ENCODE peak calls at places on chromosomes 3 and 15, in five cellular contexts. O is astrocyte, A is lower lobe of right lung, T is cardiac fibroblast, V is RWPE2. K is an unnamed sample.

GRCh38 chr15:70096975-70097336 is 761 bp downstream of the TLE3 start:
- DNase-seq in A (no peak), T (peak), V (no peak), O (no peak), K (no peak)

GRCh38 chr3:174331095-174331802 is 527.9 kb upstream of the NAALADL2 start:
- DNase-seq in A (no peak), T (no peak), V (no peak), O (no peak), K (no peak)

GRCh38 chr3:89690649-89691048 is 583.2 kb downstream of the EPHA3 start:
- DNase-seq in A (no peak), O (peak), T (peak), V (no peak), K (no peak)

GRCh38 chr3:114504941-114505632 is 211.3 kb downstream of the TIGIT start:
- DNase-seq in T (no peak), A (no peak), V (no peak), O (peak), K (no peak)

GRCh38 chr15:71761649-71762048 is 48.7 kb upstream of the NR2E3 start:
- DNase-seq in O (peak), A (no peak), V (peak), T (peak), K (no peak)

GRCh38 chr15:48355377-48355776 is 24.1 kb downstream of the DUT start:
- DNase-seq in A (no peak), O (peak), T (peak), V (no peak), K (no peak)

GRCh38 chr3:142999881-143000280 is 1.5 kb upstream of the U2SURP start:
- DNase-seq in V (no peak), T (peak), A (no peak), O (peak), K (no peak)

GRCh38 chr15:29182590-29182989 is 87.0 kb downstream of the NSMCE3 start:
- DNase-seq in A (no peak), O (no peak), T (no peak), V (no peak), K (no peak)

GRCh38 chr3:171192176-171192854 is 165.8 kb upstream of the SLC2A2 start:
- DNase-seq in A (no peak), T (peak), O (peak), V (peak), K (peak)

GRCh38 chr15:85858586-85859375 is 64.1 kb upstream of the KLHL25 start:
- DNase-seq in O (peak), V (no peak), T (peak), A (peak), K (no peak)

GRCh38 chr3:130374033-130374432 is 28.6 kb downstream of the COL6A5 start:
- DNase-seq in T (no peak), O (no peak), A (no peak), V (no peak), K (no peak)

GRCh38 chr3:182364323-182364722 is 429.0 kb upstream of the ATP11B start:
- DNase-seq in V (no peak), T (no peak), O (peak), A (no peak), K (no peak)

GRCh38 chr3:132343018-132343612 is 25.9 kb downstream of the ACP3 start:
- DNase-seq in O (peak), A (no peak), V (no peak), T (peak), K (peak)

GRCh38 chr3:186821429-186822367 is 15.4 kb upstream of the RFC4 start:
- DNase-seq in A (no peak), V (no peak), O (peak), T (peak), K (no peak)

GRCh38 chr3:161821591-161821990 is 325.0 kb downstream of the OTOL1 start:
- DNase-seq in O (no peak), V (no peak), A (no peak), T (no peak), K (no peak)

GRCh38 chr3:170863768-170864167 is 6.2 kb downstream of the RPL22L1 start:
- DNase-seq in O (no peak), A (no peak), T (no peak), V (no peak), K (no peak)

GRCh38 chr3:149657796-149658443 is at the start of gene WWTR1:
- DNase-seq in A (peak), O (peak), T (peak), V (peak), K (peak)

GRCh38 chr3:7194081-7194835 is 333.3 kb downstream of the GRM7 start:
- DNase-seq in O (no peak), T (no peak), V (no peak), A (no peak), K (no peak)

GRCh38 chr15:74845581-74845980 is 2.6 kb upstream of the ULK3 start:
- DNase-seq in A (no peak), O (no peak), V (peak), T (no peak), K (no peak)

GRCh38 chr3:177427540-177427939 is 230.3 kb upstream of the TBL1XR1 start:
- DNase-seq in T (no peak), A (no peak), O (peak), V (no peak), K (no peak)

GRCh38 chr15:69648215-69648614 is 195.6 kb downstream of the RPLP1 start:
- DNase-seq in T (no peak), V (peak), A (no peak), O (no peak), K (no peak)

GRCh38 chr3:36906504-36907149 is 38.2 kb downstream of the TRANK1 start:
- DNase-seq in O (no peak), V (no peak), A (no peak), T (peak), K (no peak)

GRCh38 chr3:180383332-180384020 is 218.5 kb upstream of the TTC14 start:
- DNase-seq in O (no peak), V (no peak), T (no peak), A (no peak), K (no peak)

GRCh38 chr15:39586387-39587171 is 5.7 kb downstream of the THBS1 start:
- DNase-seq in V (no peak), O (peak), A (no peak), T (peak), K (no peak)
- H3K4me3 ChIP-seq in V (no peak), O (peak), A (no peak), T (no peak), K (no peak)

GRCh38 chr15:89492111-89492641 is 4.2 kb downstream of the RHCG start:
- DNase-seq in O (no peak), V (peak), A (no peak), T (no peak), K (no peak)
- TF ChIP-seq CTCF in O (peak), V (peak), A (no peak), T (peak), K (peak)

GRCh38 chr15:83107841-83108181 is 366 bp downstream of the TM6SF1 start:
- DNase-seq in O (no peak), V (no peak), T (no peak), A (peak), K (no peak)
- H3K4me3 ChIP-seq in O (peak), V (peak), T (peak), A (peak), K (peak)

DNA sequence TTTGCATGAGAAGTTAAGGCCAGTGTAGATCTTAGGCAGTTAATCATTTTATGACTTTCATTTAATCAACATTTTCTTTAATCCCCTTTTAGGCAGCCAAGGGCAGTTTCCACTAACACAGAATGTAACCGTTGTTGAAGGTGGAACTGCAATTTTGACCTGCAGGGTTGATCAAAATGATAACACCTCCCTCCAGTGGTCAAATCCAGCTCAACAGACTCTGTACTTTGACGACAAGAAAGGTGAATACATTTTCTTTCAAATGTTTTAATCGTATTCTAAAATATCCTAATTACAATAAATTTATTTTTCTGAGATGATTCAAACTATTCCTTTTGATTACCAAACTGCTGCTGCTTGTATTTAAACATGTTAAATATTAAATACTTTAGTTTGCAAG is 843.2 kb downstream of the CADM2 start:
- DNase-seq in T (no peak), A (no peak), V (no peak), O (no peak), K (peak)
- TF ChIP-seq CTCF in T (no peak), A (no peak), V (peak), O (peak), K (peak)

K was measured in retinal pigment epithelial cell.